ENCODE peak calls at places on chromosomes 5 and 9, in nine cellular contexts. One of them, this sample, is unnamed.

GRCh38 chr5:102800427-102800826 is 45.3 kb downstream of the PAM start:
- DNase-seq in NCI-H69: peak
- DNase-seq in psoas muscle: no peak
- DNase-seq in LHCN-M2: no peak
- DNase-seq in astrocyte of the spinal cord: no peak
- DNase-seq in NCI-H187: no peak
- DNase-seq in stimulated activated CD4-positive, alpha-beta T cell treated with anti-CD3 and anti-CD28 coated beads, Interleukin-4, amount 100 ng/mL, for 24 hours: no peak
- DNase-seq in AG08395: no peak
- DNase-seq in putamen: no peak
- DNase-seq in this sample: no peak

GRCh38 chr9:87542180-87542579 is 44.5 kb downstream of the DAPK1 start:
- DNase-seq in NCI-H69: no peak
- DNase-seq in psoas muscle: no peak
- DNase-seq in stimulated activated CD4-positive, alpha-beta T cell treated with anti-CD3 and anti-CD28 coated beads, Interleukin-4, amount 100 ng/mL, for 24 hours: no peak
- DNase-seq in putamen: no peak
- DNase-seq in LHCN-M2: no peak
- DNase-seq in AG08395: no peak
- DNase-seq in NCI-H187: no peak
- DNase-seq in astrocyte of the spinal cord: no peak
- DNase-seq in this sample: no peak

GRCh38 chr5:153276151-153276550 is 214.3 kb upstream of the GRIA1 start:
- DNase-seq in stimulated activated CD4-positive, alpha-beta T cell treated with anti-CD3 and anti-CD28 coated beads, Interleukin-4, amount 100 ng/mL, for 24 hours: peak
- DNase-seq in NCI-H69: no peak
- DNase-seq in LHCN-M2: peak
- DNase-seq in NCI-H187: no peak
- DNase-seq in AG08395: peak
- DNase-seq in astrocyte of the spinal cord: peak
- DNase-seq in psoas muscle: no peak
- DNase-seq in putamen: no peak
- DNase-seq in this sample: peak

GRCh38 chr5:133354323-133355161 is 257.8 kb downstream of the FSTL4 start:
- DNase-seq in putamen: no peak
- DNase-seq in NCI-H69: peak
- DNase-seq in AG08395: no peak
- DNase-seq in psoas muscle: no peak
- DNase-seq in NCI-H187: no peak
- DNase-seq in LHCN-M2: no peak
- DNase-seq in astrocyte of the spinal cord: no peak
- DNase-seq in stimulated activated CD4-positive, alpha-beta T cell treated with anti-CD3 and anti-CD28 coated beads, Interleukin-4, amount 100 ng/mL, for 24 hours: no peak
- DNase-seq in this sample: no peak

GRCh38 chr5:168645195-168645594 is 66.0 kb upstream of the PANK3 start:
- DNase-seq in AG08395: no peak
- DNase-seq in putamen: no peak
- DNase-seq in astrocyte of the spinal cord: no peak
- DNase-seq in stimulated activated CD4-positive, alpha-beta T cell treated with anti-CD3 and anti-CD28 coated beads, Interleukin-4, amount 100 ng/mL, for 24 hours: no peak
- DNase-seq in NCI-H69: no peak
- DNase-seq in LHCN-M2: no peak
- DNase-seq in psoas muscle: no peak
- DNase-seq in NCI-H187: no peak
- DNase-seq in this sample: no peak

GRCh38 chr5:68928617-68929302 is 165.1 kb upstream of the SLC30A5 start:
- DNase-seq in psoas muscle: no peak
- DNase-seq in putamen: no peak
- DNase-seq in NCI-H69: peak
- DNase-seq in stimulated activated CD4-positive, alpha-beta T cell treated with anti-CD3 and anti-CD28 coated beads, Interleukin-4, amount 100 ng/mL, for 24 hours: no peak
- DNase-seq in LHCN-M2: no peak
- DNase-seq in astrocyte of the spinal cord: no peak
- DNase-seq in NCI-H187: no peak
- DNase-seq in AG08395: no peak
- DNase-seq in this sample: no peak

GRCh38 chr9:20838218-20838617 is 154.2 kb downstream of the FOCAD start:
- DNase-seq in NCI-H69: peak
- DNase-seq in astrocyte of the spinal cord: peak
- DNase-seq in AG08395: peak
- DNase-seq in psoas muscle: no peak
- DNase-seq in NCI-H187: no peak
- DNase-seq in stimulated activated CD4-positive, alpha-beta T cell treated with anti-CD3 and anti-CD28 coated beads, Interleukin-4, amount 100 ng/mL, for 24 hours: no peak
- DNase-seq in LHCN-M2: no peak
- DNase-seq in putamen: no peak
- DNase-seq in this sample: no peak

GRCh38 chr9:91182429-91182828 is 179.3 kb downstream of the AUH start:
- DNase-seq in LHCN-M2: no peak
- DNase-seq in stimulated activated CD4-positive, alpha-beta T cell treated with anti-CD3 and anti-CD28 coated beads, Interleukin-4, amount 100 ng/mL, for 24 hours: no peak
- DNase-seq in NCI-H187: no peak
- DNase-seq in NCI-H69: peak
- DNase-seq in AG08395: no peak
- DNase-seq in psoas muscle: no peak
- DNase-seq in astrocyte of the spinal cord: no peak
- DNase-seq in putamen: peak
- DNase-seq in this sample: no peak

GRCh38 chr9:27712826-27713225 is 139.5 kb upstream of the C9orf72 start:
- DNase-seq in astrocyte of the spinal cord: no peak
- DNase-seq in NCI-H69: no peak
- DNase-seq in LHCN-M2: no peak
- DNase-seq in psoas muscle: no peak
- DNase-seq in stimulated activated CD4-positive, alpha-beta T cell treated with anti-CD3 and anti-CD28 coated beads, Interleukin-4, amount 100 ng/mL, for 24 hours: no peak
- DNase-seq in AG08395: no peak
- DNase-seq in NCI-H187: no peak
- DNase-seq in putamen: no peak
- DNase-seq in this sample: no peak

GRCh38 chr9:29625292-29625731 is 2052.0 kb upstream of the C9orf72 start:
- DNase-seq in LHCN-M2: peak
- DNase-seq in astrocyte of the spinal cord: peak
- DNase-seq in psoas muscle: no peak
- DNase-seq in AG08395: no peak
- DNase-seq in NCI-H187: no peak
- DNase-seq in putamen: no peak
- DNase-seq in NCI-H69: peak
- DNase-seq in stimulated activated CD4-positive, alpha-beta T cell treated with anti-CD3 and anti-CD28 coated beads, Interleukin-4, amount 100 ng/mL, for 24 hours: no peak
- DNase-seq in this sample: no peak

GRCh38 chr5:137627293-137627692 is 108.6 kb downstream of the KLHL3 start:
- DNase-seq in NCI-H187: no peak
- DNase-seq in AG08395: no peak
- DNase-seq in putamen: no peak
- DNase-seq in stimulated activated CD4-positive, alpha-beta T cell treated with anti-CD3 and anti-CD28 coated beads, Interleukin-4, amount 100 ng/mL, for 24 hours: no peak
- DNase-seq in NCI-H69: peak
- DNase-seq in astrocyte of the spinal cord: no peak
- DNase-seq in LHCN-M2: no peak
- DNase-seq in psoas muscle: no peak
- DNase-seq in this sample: no peak

GRCh38 chr5:52620315-52620714 is 167.4 kb upstream of the ITGA1 start:
- DNase-seq in LHCN-M2: no peak
- DNase-seq in AG08395: no peak
- DNase-seq in NCI-H69: no peak
- DNase-seq in psoas muscle: no peak
- DNase-seq in astrocyte of the spinal cord: no peak
- DNase-seq in stimulated activated CD4-positive, alpha-beta T cell treated with anti-CD3 and anti-CD28 coated beads, Interleukin-4, amount 100 ng/mL, for 24 hours: no peak
- DNase-seq in NCI-H187: no peak
- DNase-seq in putamen: no peak
- DNase-seq in this sample: no peak

GRCh38 chr9:21770877-21771560 is 31.4 kb upstream of the MTAP start:
- DNase-seq in AG08395: peak
- DNase-seq in LHCN-M2: peak
- DNase-seq in stimulated activated CD4-positive, alpha-beta T cell treated with anti-CD3 and anti-CD28 coated beads, Interleukin-4, amount 100 ng/mL, for 24 hours: no peak
- DNase-seq in NCI-H69: no peak
- DNase-seq in astrocyte of the spinal cord: peak
- DNase-seq in NCI-H187: no peak
- DNase-seq in psoas muscle: no peak
- DNase-seq in putamen: no peak
- DNase-seq in this sample: no peak

GRCh38 chr9:6764570-6765334 is 7.0 kb downstream of the KDM4C start:
- DNase-seq in LHCN-M2: no peak
- DNase-seq in astrocyte of the spinal cord: no peak
- DNase-seq in putamen: peak
- DNase-seq in NCI-H69: no peak
- DNase-seq in NCI-H187: no peak
- DNase-seq in psoas muscle: no peak
- DNase-seq in AG08395: no peak
- DNase-seq in stimulated activated CD4-positive, alpha-beta T cell treated with anti-CD3 and anti-CD28 coated beads, Interleukin-4, amount 100 ng/mL, for 24 hours: no peak
- DNase-seq in this sample: no peak

GRCh38 chr9:111955048-111955447 is 58.4 kb downstream of the UGCG start:
- DNase-seq in NCI-H187: peak
- DNase-seq in AG08395: no peak
- DNase-seq in astrocyte of the spinal cord: no peak
- DNase-seq in psoas muscle: no peak
- DNase-seq in LHCN-M2: no peak
- DNase-seq in putamen: peak
- DNase-seq in NCI-H69: peak
- DNase-seq in stimulated activated CD4-positive, alpha-beta T cell treated with anti-CD3 and anti-CD28 coated beads, Interleukin-4, amount 100 ng/mL, for 24 hours: no peak
- DNase-seq in this sample: no peak

GRCh38 chr5:113606298-113607134 is 93.0 kb downstream of the YTHDC2 start:
- DNase-seq in astrocyte of the spinal cord: peak
- DNase-seq in AG08395: peak
- DNase-seq in putamen: peak
- DNase-seq in NCI-H69: peak
- DNase-seq in LHCN-M2: peak
- DNase-seq in NCI-H187: peak
- DNase-seq in psoas muscle: no peak
- DNase-seq in stimulated activated CD4-positive, alpha-beta T cell treated with anti-CD3 and anti-CD28 coated beads, Interleukin-4, amount 100 ng/mL, for 24 hours: peak
- DNase-seq in this sample: peak

GRCh38 chr9:33524431-33524947 is 438 bp downstream of the ANKRD18B start:
- DNase-seq in astrocyte of the spinal cord: no peak
- DNase-seq in stimulated activated CD4-positive, alpha-beta T cell treated with anti-CD3 and anti-CD28 coated beads, Interleukin-4, amount 100 ng/mL, for 24 hours: no peak
- DNase-seq in putamen: no peak
- DNase-seq in NCI-H69: peak
- DNase-seq in LHCN-M2: peak
- DNase-seq in AG08395: no peak
- DNase-seq in NCI-H187: no peak
- DNase-seq in psoas muscle: no peak
- DNase-seq in this sample: peak

GRCh38 chr9:121599186-121599871 is 52.1 kb upstream of the DAB2IP start:
- DNase-seq in NCI-H69: peak
- DNase-seq in NCI-H187: no peak
- DNase-seq in LHCN-M2: peak
- DNase-seq in astrocyte of the spinal cord: no peak
- DNase-seq in stimulated activated CD4-positive, alpha-beta T cell treated with anti-CD3 and anti-CD28 coated beads, Interleukin-4, amount 100 ng/mL, for 24 hours: no peak
- DNase-seq in putamen: no peak
- DNase-seq in psoas muscle: peak
- DNase-seq in AG08395: peak
- DNase-seq in this sample: peak

GRCh38 chr5:120769291-120769872 is 305.3 kb downstream of the PRR16 start:
- DNase-seq in astrocyte of the spinal cord: no peak
- DNase-seq in psoas muscle: no peak
- DNase-seq in stimulated activated CD4-positive, alpha-beta T cell treated with anti-CD3 and anti-CD28 coated beads, Interleukin-4, amount 100 ng/mL, for 24 hours: no peak
- DNase-seq in NCI-H69: no peak
- DNase-seq in putamen: no peak
- DNase-seq in LHCN-M2: no peak
- DNase-seq in AG08395: peak
- DNase-seq in NCI-H187: no peak
- DNase-seq in this sample: no peak